ENCODE peak calls at places on chromosomes 4 and X, in ten cellular contexts. J is psoas muscle; F is uterus; N is ovary; P is Peyer's patch; S is Karpas-422; V is right lobe of liver; I is pancreas; O is endodermal cell; Z is CD4-positive, alpha-beta T cell. M is an unnamed sample.

GRCh38 chrX:41352329-41352801 is 18.4 kb downstream of the DDX3X start:
- DNase-seq in J (no peak), F (no peak), N (no peak), P (no peak), S (no peak), V (no peak), I (no peak), O (peak), Z (no peak), M (no peak)

GRCh38 chrX:18076434-18076833 is 144.3 kb downstream of the BEND2 start:
- DNase-seq in J (no peak), F (no peak), N (no peak), P (no peak), S (no peak), V (no peak), I (no peak), O (no peak), Z (no peak), M (no peak)

GRCh38 chrX:132592880-132593279 is 104.0 kb upstream of the MBNL3 start:
- DNase-seq in J (no peak), F (no peak), N (no peak), P (no peak), S (peak), V (no peak), I (no peak), O (peak), Z (no peak), M (no peak)

GRCh38 chr4:142549726-142550463 is 296.2 kb downstream of the INPP4B start:
- DNase-seq in J (no peak), F (no peak), N (no peak), P (no peak), S (no peak), V (no peak), I (no peak), O (no peak), Z (no peak), M (no peak)

GRCh38 chrX:136577562-136577961 is 45.5 kb downstream of the VGLL1 start:
- DNase-seq in J (peak), F (peak), N (peak), P (peak), S (peak), V (peak), I (peak), O (peak), Z (peak), M (peak)

GRCh38 chr4:45241976-45242375 is 515.6 kb upstream of the GNPDA2 start:
- DNase-seq in J (no peak), F (no peak), N (no peak), P (no peak), S (no peak), V (no peak), I (no peak), O (no peak), Z (no peak), M (no peak)

GRCh38 chr4:186902361-186902760 is 178.7 kb upstream of the FAT1 start:
- DNase-seq in J (no peak), F (no peak), N (no peak), P (no peak), S (no peak), V (no peak), I (no peak), O (no peak), Z (no peak), M (no peak)

GRCh38 chrX:19535481-19535880 is 20.2 kb upstream of the MAP3K15 start:
- DNase-seq in J (no peak), F (no peak), N (no peak), P (no peak), S (peak), V (no peak), I (no peak), O (no peak), Z (no peak), M (no peak)

GRCh38 chr4:86452323-86452995 is 92.6 kb upstream of the MAPK10 start:
- DNase-seq in J (no peak), F (peak), N (no peak), P (no peak), S (no peak), V (no peak), I (no peak), O (no peak), Z (no peak), M (no peak)

GRCh38 chrX:21963226-21963625 is 22.7 kb downstream of the SMS start:
- DNase-seq in J (no peak), F (no peak), N (no peak), P (no peak), S (no peak), V (no peak), I (no peak), O (no peak), Z (no peak), M (no peak)

GRCh38 chrX:21960569-21960968 is 20.1 kb downstream of the SMS start:
- DNase-seq in J (no peak), F (no peak), N (no peak), P (no peak), S (no peak), V (no peak), I (no peak), O (no peak), Z (no peak), M (no peak)

GRCh38 chrX:21959362-21960051 is 19.0 kb downstream of the SMS start:
- DNase-seq in J (no peak), F (no peak), N (no peak), P (no peak), S (no peak), V (no peak), I (no peak), O (peak), Z (no peak), M (no peak)

GRCh38 chrX:21958888-21959287 is 18.4 kb downstream of the SMS start:
- DNase-seq in J (no peak), F (no peak), N (no peak), P (no peak), S (no peak), V (no peak), I (no peak), O (peak), Z (no peak), M (no peak)

GRCh38 chrX:21961142-21961541 is 20.6 kb downstream of the SMS start:
- DNase-seq in J (no peak), F (no peak), N (no peak), P (no peak), S (no peak), V (no peak), I (no peak), O (peak), Z (no peak), M (no peak)
- H3K27ac ChIP-seq in J (no peak), F (peak), N (no peak), P (no peak), S (no peak), V (no peak), I (no peak), O (no peak), Z (no peak), M (no peak)

GRCh38 chrX:72029473-72030411 is 102.0 kb downstream of the RTL5 start:
- DNase-seq in J (no peak), F (no peak), N (no peak), P (no peak), S (no peak), V (peak), I (no peak), O (peak), Z (no peak), M (peak)
- H3K27ac ChIP-seq in J (no peak), F (no peak), N (no peak), P (peak), S (no peak), V (peak), I (no peak), O (no peak), Z (no peak), M (no peak)

GRCh38 chr4:57099363-57099762 is 10.8 kb downstream of the IGFBP7 start:
- DNase-seq in J (no peak), F (no peak), N (no peak), P (no peak), S (no peak), V (no peak), I (no peak), O (no peak), Z (no peak), M (no peak)

GRCh38 chr4:57097711-57098110 is 12.5 kb downstream of the IGFBP7 start:
- DNase-seq in J (no peak), F (no peak), N (no peak), P (no peak), S (no peak), V (no peak), I (no peak), O (no peak), Z (no peak), M (no peak)

GRCh38 chr4:57098945-57099344 is 11.2 kb downstream of the IGFBP7 start:
- DNase-seq in J (no peak), F (no peak), N (no peak), P (no peak), S (no peak), V (no peak), I (no peak), O (no peak), Z (no peak), M (no peak)

GRCh38 chr4:57095956-57096355 is 14.2 kb downstream of the IGFBP7 start:
- DNase-seq in J (no peak), F (no peak), N (no peak), P (no peak), S (no peak), V (no peak), I (no peak), O (no peak), Z (no peak), M (no peak)

DNA sequence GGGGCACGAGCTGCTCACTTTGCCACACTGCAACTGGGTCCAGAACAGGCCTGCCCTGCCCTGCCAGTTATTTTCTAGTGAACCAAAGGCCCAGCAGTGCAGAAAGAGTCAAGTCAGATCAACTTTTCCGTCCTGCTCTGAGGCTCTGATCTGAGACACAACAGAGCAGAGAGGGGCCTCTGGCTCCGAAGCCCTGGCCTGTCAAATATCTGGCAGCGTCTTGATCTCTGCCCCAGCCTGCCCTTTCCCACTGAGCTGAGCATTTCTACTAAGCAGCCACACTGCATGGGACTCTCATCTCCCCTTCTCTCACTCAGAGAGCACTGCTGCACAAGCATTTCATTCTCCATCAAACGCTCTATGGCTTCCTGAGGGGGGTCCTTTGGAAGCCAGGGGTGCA is 11.8 kb downstream of the IGFBP7 start:
- DNase-seq in J (no peak), F (no peak), N (no peak), P (no peak), S (no peak), V (no peak), I (no peak), O (no peak), Z (no peak), M (no peak)
- H3K27ac ChIP-seq in J (no peak), F (peak), N (no peak), P (peak), S (no peak), V (no peak), I (no peak), O (peak), Z (no peak), M (peak)

GRCh38 chr4:185246453-185246852 is 37.1 kb downstream of the SNX25 start:
- DNase-seq in J (no peak), F (no peak), N (no peak), P (no peak), S (no peak), V (no peak), I (no peak), O (no peak), Z (no peak), M (no peak)

GRCh38 chr4:185242749-185243533 is 33.5 kb downstream of the SNX25 start:
- DNase-seq in J (no peak), F (no peak), N (no peak), P (no peak), S (no peak), V (no peak), I (no peak), O (no peak), Z (no peak), M (no peak)

GRCh38 chr4:185247151-185247550 is 37.8 kb downstream of the SNX25 start:
- DNase-seq in J (no peak), F (no peak), N (no peak), P (no peak), S (no peak), V (no peak), I (no peak), O (no peak), Z (no peak), M (no peak)

GRCh38 chr4:185243879-185244278 is 34.5 kb downstream of the SNX25 start:
- DNase-seq in J (no peak), F (no peak), N (no peak), P (no peak), S (no peak), V (no peak), I (no peak), O (no peak), Z (no peak), M (no peak)

DNA sequence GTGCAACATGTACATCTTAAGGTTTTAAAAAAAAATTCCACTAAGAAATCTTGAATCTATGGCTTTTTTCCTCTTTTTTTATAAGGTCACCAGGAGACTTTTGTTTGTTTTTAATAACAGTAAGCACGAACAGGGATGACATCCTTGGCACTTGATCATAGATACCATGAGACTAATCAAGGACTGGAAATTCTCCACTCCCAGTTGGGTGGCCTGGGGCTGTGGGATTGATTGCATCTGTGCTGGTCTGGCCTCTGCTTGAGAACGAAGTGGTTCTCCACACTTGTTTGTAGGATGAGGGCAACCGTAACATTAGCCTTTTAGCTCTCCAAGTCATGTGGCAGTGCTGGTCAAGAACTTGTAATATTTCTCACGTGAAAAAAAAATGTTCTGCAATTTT is 35.4 kb downstream of the SNX25 start:
- DNase-seq in J (no peak), F (no peak), N (no peak), P (no peak), S (no peak), V (no peak), I (no peak), O (no peak), Z (no peak), M (no peak)
- H3K27ac ChIP-seq in J (no peak), F (no peak), N (no peak), P (no peak), S (peak), V (no peak), I (no peak), O (no peak), Z (no peak), M (no peak)

DNA sequence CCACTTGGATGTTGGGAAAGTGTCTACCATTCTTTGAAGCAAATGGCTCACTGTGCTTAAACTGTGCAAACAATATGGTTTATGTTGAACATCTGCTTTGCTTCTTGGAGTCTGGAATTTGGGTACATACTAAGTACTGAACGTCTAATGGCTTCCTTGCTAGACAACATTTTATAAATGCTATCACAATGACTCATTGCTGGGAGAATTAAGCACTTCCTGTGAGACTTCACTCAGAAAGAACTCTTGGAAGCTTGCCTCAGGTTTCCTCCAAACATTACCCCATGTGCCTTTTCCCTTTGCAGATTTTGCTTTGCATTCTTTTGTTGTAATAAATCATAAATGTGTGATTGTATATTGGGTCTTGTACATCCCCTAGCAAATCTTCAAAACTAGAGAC is 139.7 kb downstream of the PACRGL start:
- DNase-seq in J (no peak), F (no peak), N (no peak), P (no peak), S (no peak), V (no peak), I (no peak), O (no peak), Z (no peak), M (no peak)
- H3K27ac ChIP-seq in J (no peak), F (no peak), N (no peak), P (no peak), S (no peak), V (no peak), I (no peak), O (no peak), Z (no peak), M (no peak)

GRCh38 chr4:76718806-76719205 is 179.1 kb downstream of the SOWAHB start:
- DNase-seq in J (no peak), F (no peak), N (no peak), P (no peak), S (no peak), V (no peak), I (no peak), O (no peak), Z (no peak), M (no peak)
- H3K27ac ChIP-seq in J (no peak), F (no peak), N (no peak), P (no peak), S (no peak), V (no peak), I (no peak), O (no peak), Z (no peak), M (no peak)

GRCh38 chr4:7655267-7655548 is 220.5 kb upstream of the PSAPL1 start:
- DNase-seq in J (no peak), F (no peak), N (no peak), P (no peak), S (no peak), V (peak), I (no peak), O (no peak), Z (no peak), M (no peak)
- H3K27ac ChIP-seq in J (no peak), F (no peak), N (peak), P (no peak), S (no peak), V (no peak), I (no peak), O (peak), Z (no peak), M (no peak)

GRCh38 chrX:125439194-125439849 is 119.7 kb downstream of the TEX13C start:
- DNase-seq in J (no peak), F (no peak), N (no peak), P (no peak), S (peak), V (no peak), I (no peak), O (no peak), Z (no peak), M (no peak)

DNA sequence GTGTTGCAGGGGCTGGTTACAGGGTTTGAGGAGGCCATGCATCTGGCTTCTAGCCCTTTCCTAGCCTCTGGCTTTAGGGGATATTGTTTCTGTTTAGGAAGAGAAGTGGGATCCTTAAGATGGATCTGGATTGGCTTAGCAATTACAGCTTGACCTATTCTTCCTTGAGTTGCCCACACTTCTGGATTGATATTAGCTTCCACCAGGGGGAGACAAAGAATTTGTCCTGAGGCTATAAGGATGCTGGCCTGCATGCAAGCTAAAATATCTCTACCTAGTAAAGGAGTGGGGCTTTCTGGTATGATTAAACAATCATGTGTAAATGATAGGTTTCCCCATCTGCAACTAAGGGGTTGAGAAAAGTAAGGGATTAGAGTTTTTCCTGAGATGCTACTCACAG is 117.2 kb downstream of the TEX13C start:
- DNase-seq in J (no peak), F (no peak), N (no peak), P (no peak), S (peak), V (no peak), I (no peak), O (no peak), Z (no peak), M (no peak)
- H3K27ac ChIP-seq in J (no peak), F (no peak), N (no peak), P (no peak), S (no peak), V (no peak), I (no peak), O (no peak), Z (no peak), M (no peak)

DNA sequence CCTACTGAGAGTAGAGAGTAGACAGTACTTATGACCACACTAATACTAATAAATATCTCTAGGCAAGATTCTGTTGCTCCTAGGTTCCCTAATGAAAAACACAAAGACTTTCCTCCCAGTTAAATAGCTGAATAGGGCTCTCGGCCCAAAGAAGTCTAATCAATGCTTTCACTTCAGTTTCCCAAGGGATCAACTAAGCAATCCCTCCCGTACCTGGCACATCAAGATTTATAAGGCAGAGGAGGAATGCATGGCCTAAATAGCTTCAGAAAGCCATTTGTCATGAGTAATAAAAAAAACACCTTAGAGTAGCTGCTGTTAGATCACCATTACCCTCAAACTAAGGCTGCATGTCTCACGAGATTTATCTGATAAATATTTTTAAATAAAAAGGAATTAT is 56.8 kb upstream of the EXOC1L start:
- DNase-seq in J (no peak), F (no peak), N (no peak), P (no peak), S (no peak), V (no peak), I (no peak), O (no peak), Z (no peak), M (no peak)
- H3K27ac ChIP-seq in J (no peak), F (no peak), N (no peak), P (no peak), S (no peak), V (no peak), I (no peak), O (no peak), Z (no peak), M (no peak)